ENCODE peak calls at places on chromosome 3, in six cellular contexts. C, F, W, V, Y and N are unnamed samples.
A peak's percentile ranks its signal among the peaks of the same experiment; 100 is the strongest.

GRCh38 chr3:152961323-152961722 is 126.4 kb downstream of the P2RY1 start:
- DNase-seq in W (peak; percentile 18), F (peak; percentile 34), C (peak; percentile 75), Y (peak; percentile 34), V (no peak), N (no peak)

GRCh38 chr3:20043398-20043797 is 3.2 kb downstream of the KAT2B start:
- DNase-seq in W (peak; percentile 87), C (no peak), Y (no peak), F (peak; percentile 75), V (peak; percentile 87), N (peak; percentile 89)

GRCh38 chr3:150130404-150131100 is 159.9 kb upstream of the PFN2 start:
- DNase-seq in F (no peak), V (no peak), Y (no peak), C (no peak), W (no peak), N (no peak)

GRCh38 chr3:191246628-191247027 is 47.6 kb downstream of the OSTN start:
- DNase-seq in F (peak; percentile 75), Y (peak; percentile 77), C (peak; percentile 87), V (no peak), W (no peak), N (no peak)

GRCh38 chr3:48877671-48878070 is 21.0 kb downstream of the SLC25A20 start:
- DNase-seq in W (no peak), V (no peak), F (no peak), C (peak; percentile 39), Y (no peak), N (no peak)

GRCh38 chr3:133994166-133994910 is 35.4 kb downstream of the SLCO2A1 start:
- DNase-seq in W (no peak), F (no peak), V (no peak), Y (no peak), C (no peak), N (no peak)

GRCh38 chr3:129315386-129315991 is 36.8 kb downstream of the HMCES start:
- DNase-seq in F (peak; percentile 33), Y (peak; percentile 35), W (peak; percentile 48), C (peak; percentile 47), V (peak; percentile 78), N (peak; percentile 42)

GRCh38 chr3:17431004-17431403 is 311.4 kb downstream of the TBC1D5 start:
- DNase-seq in Y (peak; percentile 23), C (peak; percentile 59), W (no peak), F (peak; percentile 63), V (no peak), N (no peak)

GRCh38 chr3:134211797-134212196 is 38.9 kb downstream of the RYK start:
- DNase-seq in W (no peak), C (peak; percentile 62), V (no peak), F (peak; percentile 55), Y (peak; percentile 55), N (no peak)

GRCh38 chr3:136789976-136790375 is 28.9 kb upstream of the SLC35G2 start:
- DNase-seq in F (no peak), V (no peak), Y (no peak), C (no peak), W (no peak), N (no peak)

GRCh38 chr3:137194301-137194700 is 236.5 kb downstream of the IL20RB start:
- DNase-seq in W (no peak), F (no peak), Y (no peak), C (no peak), V (no peak), N (no peak)

GRCh38 chr3:53975382-53975781 is 83.7 kb upstream of the SELENOK start:
- DNase-seq in C (no peak), F (no peak), V (no peak), W (no peak), Y (no peak), N (no peak)

GRCh38 chr3:4978966-4979400 is 254 bp upstream of the BHLHE40 start:
- DNase-seq in W (peak; percentile 98), F (peak; percentile 99), V (peak; percentile 95), Y (peak; percentile 97), C (peak; percentile 99), N (peak; percentile 96)

GRCh38 chr3:134294302-134294925 is 43.8 kb upstream of the RYK start:
- DNase-seq in F (no peak), C (no peak), Y (peak; percentile 70), W (no peak), V (no peak), N (no peak)

GRCh38 chr3:192812736-192813383 is 85.5 kb upstream of the FGF12 start:
- DNase-seq in V (no peak), F (peak; percentile 88), C (peak; percentile 70), Y (peak; percentile 30), W (no peak), N (no peak)

GRCh38 chr3:156723182-156723619 is 48.8 kb downstream of the TIPARP start:
- DNase-seq in C (peak; percentile 43), V (no peak), W (no peak), F (peak; percentile 19), Y (peak; percentile 34), N (no peak)

GRCh38 chr3:52195823-52196331 is 2.1 kb upstream of the ALAS1 start:
- DNase-seq in C (peak; percentile 69), V (no peak), W (no peak), F (peak; percentile 74), Y (peak; percentile 84), N (peak; percentile 31)

GRCh38 chr3:28326458-28326926 is 22.0 kb upstream of the ZCWPW2 start:
- DNase-seq in Y (no peak), F (no peak), W (no peak), C (no peak), V (no peak), N (no peak)

GRCh38 chr3:33041909-33042308 is 55.0 kb downstream of the GLB1 start:
- DNase-seq in C (no peak), W (no peak), F (no peak), V (no peak), Y (no peak), N (no peak)

GRCh38 chr3:157079677-157080369 is 80.1 kb downstream of the CCNL1 start:
- DNase-seq in W (no peak), Y (no peak), V (no peak), C (no peak), F (peak; percentile 59), N (no peak)

GRCh38 chr3:197750863-197751737 is 1.4 kb downstream of the FYTTD1 start:
- DNase-seq in C (peak; percentile 57), Y (peak; percentile 57), V (peak; percentile 80), W (peak; percentile 35), F (peak; percentile 62), N (peak; percentile 70)

GRCh38 chr3:197756704-197757103 is 7.0 kb downstream of the FYTTD1 start:
- DNase-seq in F (no peak), V (no peak), C (no peak), Y (no peak), W (no peak), N (no peak)

GRCh38 chr3:197750396-197750831 is 731 bp downstream of the FYTTD1 start:
- DNase-seq in V (peak; percentile 87), W (peak; percentile 57), C (peak; percentile 72), F (peak; percentile 65), Y (peak; percentile 70), N (peak; percentile 70)

GRCh38 chr3:197752107-197752506 is 2.4 kb downstream of the FYTTD1 start:
- DNase-seq in V (no peak), F (no peak), Y (peak; percentile 30), C (no peak), W (no peak), N (no peak)

GRCh38 chr3:197753263-197753662 is 3.6 kb downstream of the FYTTD1 start:
- DNase-seq in F (no peak), Y (no peak), W (no peak), C (no peak), V (no peak), N (no peak)
- TF ChIP-seq CTCF in F (peak; percentile 24), Y (peak; percentile 25), W (no peak), C (peak; percentile 16), V (no peak), N (peak; percentile 29)

GRCh38 chr3:186875708-186876107 is 33.2 kb downstream of the ADIPOQ start:
- DNase-seq in Y (no peak), F (no peak), W (no peak), C (no peak), V (no peak), N (no peak)
- TF ChIP-seq CTCF in Y (no peak), F (no peak), W (no peak), C (no peak), V (no peak), N (no peak)

GRCh38 chr3:107791450-107791849 is 268.7 kb downstream of the BBX start:
- DNase-seq in V (no peak), F (no peak), W (no peak), Y (no peak), C (no peak), N (no peak)

GRCh38 chr3:107796786-107797185 is 274.0 kb downstream of the BBX start:
- DNase-seq in V (no peak), Y (peak; percentile 71), W (no peak), C (peak; percentile 89), F (peak; percentile 90), N (no peak)

GRCh38 chr3:107797586-107797985 is 274.8 kb downstream of the BBX start:
- DNase-seq in V (no peak), W (no peak), C (peak; percentile 52), F (peak; percentile 7), Y (peak; percentile 43), N (no peak)

GRCh38 chr3:107795514-107796094 is 272.8 kb downstream of the BBX start:
- DNase-seq in C (no peak), F (peak; percentile 25), W (no peak), V (no peak), Y (no peak), N (no peak)

GRCh38 chr3:107794664-107795443 is 272.1 kb downstream of the BBX start:
- DNase-seq in F (peak; percentile 81), V (no peak), C (no peak), Y (no peak), W (no peak), N (no peak)
- TF ChIP-seq CTCF in F (peak; percentile 64), V (no peak), C (peak; percentile 38), Y (no peak), W (no peak), N (peak; percentile 50)

GRCh38 chr3:58351920-58352319 is 19.2 kb downstream of the PXK start:
- DNase-seq in W (no peak), C (no peak), V (no peak), F (no peak), Y (no peak), N (no peak)

GRCh38 chr3:58355174-58355573 is 22.5 kb downstream of the PXK start:
- DNase-seq in W (no peak), Y (no peak), C (no peak), V (no peak), F (no peak), N (no peak)

GRCh38 chr3:58352624-58353023 is 19.9 kb downstream of the PXK start:
- DNase-seq in W (no peak), Y (no peak), C (no peak), F (no peak), V (no peak), N (no peak)

GRCh38 chr3:58356054-58356453 is 23.4 kb downstream of the PXK start:
- DNase-seq in W (no peak), V (no peak), Y (peak; percentile 19), C (peak; percentile 40), F (no peak), N (no peak)

GRCh38 chr3:58353722-58354553 is 21.2 kb downstream of the PXK start:
- DNase-seq in C (no peak), F (peak; percentile 54), Y (no peak), W (no peak), V (no peak), N (no peak)
- TF ChIP-seq CTCF in C (no peak), F (peak; percentile 11), Y (no peak), W (no peak), V (no peak), N (no peak)

GRCh38 chr3:31858439-31858838 is 122.6 kb downstream of the OSBPL10 start:
- DNase-seq in C (no peak), V (no peak), Y (no peak), F (no peak), W (no peak), N (no peak)
- TF ChIP-seq CTCF in C (no peak), V (no peak), Y (no peak), F (no peak), W (no peak), N (no peak)

GRCh38 chr3:123941150-123941941 is 19.7 kb downstream of the CCDC14 start:
- DNase-seq in F (peak; percentile 46), V (no peak), C (no peak), Y (no peak), W (no peak), N (no peak)
- TF ChIP-seq CTCF in F (peak; percentile 41), V (peak; percentile 10), C (peak; percentile 14), Y (no peak), W (no peak), N (peak; percentile 18)